ENCODE peak calls at places on chromosomes 5 and 9, in four cellular contexts. N, C, A and W are unnamed samples.

GRCh38 chr5:115602585-115603125 is 376 bp upstream of the TICAM2 start:
- DNase-seq in A (no peak), C (no peak), N (no peak), W (no peak)

GRCh38 chr5:64666058-64666457 is 24.2 kb upstream of the SHISAL2B start:
- DNase-seq in C (no peak), A (peak; percentile 24), N (peak; percentile 9), W (no peak)

GRCh38 chr5:127599321-127599720 is 49.6 kb upstream of the CTXN3 start:
- DNase-seq in N (no peak), A (no peak), C (no peak), W (no peak)

GRCh38 chr5:83972236-83972635 is 251.6 kb upstream of the HAPLN1 start:
- DNase-seq in A (no peak), N (no peak), C (no peak), W (no peak)

GRCh38 chr5:56148453-56148971 is 84.6 kb downstream of the ANKRD55 start:
- DNase-seq in N (no peak), A (no peak), C (peak; percentile 96), W (no peak)

GRCh38 chr5:6404129-6404528 is 25.8 kb upstream of the MED10 start:
- DNase-seq in A (no peak), C (peak; percentile 8), N (no peak), W (no peak)

GRCh38 chr9:134775552-134775951 is 105.1 kb upstream of the FCN2 start:
- DNase-seq in N (no peak), A (no peak), C (no peak), W (no peak)

GRCh38 chr5:143577554-143577953 is 174.1 kb upstream of the NR3C1 start:
- DNase-seq in N (no peak), A (no peak), C (no peak), W (no peak)

GRCh38 chr5:74424162-74424868 is 216.2 kb downstream of the ENC1 start:
- DNase-seq in N (no peak), C (no peak), A (no peak), W (peak; percentile 75)

GRCh38 chr5:123810911-123811310 is 298.9 kb downstream of the CSNK1G3 start:
- DNase-seq in A (no peak), C (no peak), N (no peak), W (no peak)

GRCh38 chr5:54533541-54534179 is 16.1 kb downstream of the SNX18 start:
- DNase-seq in N (no peak), C (no peak), A (no peak), W (no peak)

GRCh38 chr5:158878227-158878626 is 221.5 kb downstream of the EBF1 start:
- DNase-seq in A (no peak), C (no peak), N (no peak), W (no peak)

GRCh38 chr9:81574399-81574798 is 114.9 kb downstream of the TLE1 start:
- DNase-seq in A (no peak), N (no peak), C (no peak), W (peak; percentile 34)

GRCh38 chr9:114007991-114008666 is 70.0 kb downstream of the AMBP start:
- DNase-seq in C (no peak), A (no peak), N (no peak), W (no peak)

GRCh38 chr9:130039504-130040147 is 3.4 kb downstream of the FNBP1 start:
- DNase-seq in A (no peak), C (peak; percentile 75), N (peak; percentile 51), W (no peak)

GRCh38 chr9:73030370-73031039 is 77.7 kb upstream of the ALDH1A1 start:
- DNase-seq in A (no peak), C (no peak), N (no peak), W (no peak)

GRCh38 chr9:84170521-84171141 is 169.9 kb downstream of the SLC28A3 start:
- DNase-seq in A (peak; percentile 6), N (peak; percentile 37), C (no peak), W (peak; percentile 45)

GRCh38 chr5:179406031-179406681 is 60.9 kb upstream of the ADAMTS2 start:
- DNase-seq in C (no peak), N (no peak), A (no peak), W (no peak)

GRCh38 chr5:115262405-115263247 is at the start of gene PGGT1B:
- DNase-seq in N (peak; percentile 77), C (peak; percentile 19), A (peak; percentile 32), W (peak; percentile 58)

GRCh38 chr9:34382054-34382453 is 5.4 kb upstream of the MYORG start:
- DNase-seq in N (no peak), C (no peak), A (no peak), W (no peak)

GRCh38 chr5:57989378-57989777 is 470.5 kb downstream of the PLK2 start:
- DNase-seq in A (no peak), C (no peak), N (peak; percentile 52), W (no peak)

GRCh38 chr9:33676746-33677505 is 118.4 kb upstream of the PRSS3 start:
- DNase-seq in C (no peak), A (peak; percentile 35), N (peak; percentile 60), W (no peak)

GRCh38 chr9:97990259-97990658 is 7.1 kb downstream of the ANP32B start:
- DNase-seq in A (peak; percentile 28), N (peak; percentile 31), C (no peak), W (no peak)

GRCh38 chr9:97904725-97905124 is 17.6 kb downstream of the TRMO start:
- DNase-seq in N (no peak), A (no peak), C (no peak), W (no peak)

GRCh38 chr5:757346-757930 is 27.1 kb downstream of the ZDHHC11B start:
- DNase-seq in C (no peak), A (no peak), N (no peak), W (no peak)

GRCh38 chr5:101991486-101991885 is 304.6 kb downstream of the SLCO4C1 start:
- DNase-seq in C (no peak), A (no peak), N (no peak), W (no peak)

GRCh38 chr9:13410566-13411031 is 131.1 kb upstream of the MPDZ start:
- DNase-seq in N (no peak), A (no peak), C (no peak), W (no peak)

GRCh38 chr5:106331415-106331814 is 1339.3 kb downstream of the EFNA5 start:
- DNase-seq in N (no peak), C (no peak), A (no peak), W (no peak)
- TF ChIP-seq SMC3 in N (no peak), C (no peak), A (no peak), W (no peak)

GRCh38 chr5:111734597-111734996 is 22.4 kb downstream of the NREP start:
- DNase-seq in N (no peak), C (no peak), A (no peak), W (no peak)

GRCh38 chr5:111733571-111733970 is 23.4 kb downstream of the NREP start:
- DNase-seq in N (no peak), C (no peak), A (no peak), W (no peak)

GRCh38 chr5:111734013-111734412 is 23.0 kb downstream of the NREP start:
- DNase-seq in A (no peak), C (no peak), N (no peak), W (no peak)

GRCh38 chr5:111737716-111738115 is 19.3 kb downstream of the NREP start:
- DNase-seq in C (no peak), N (no peak), A (no peak), W (no peak)

GRCh38 chr5:111735829-111736228 is 21.2 kb downstream of the NREP start:
- DNase-seq in N (peak; percentile 20), C (no peak), A (no peak), W (no peak)
- TF ChIP-seq CHD4 in N (no peak), C (no peak), A (no peak), W (no peak)

GRCh38 chr5:155929081-155929480 is 397.9 kb upstream of the SGCD start:
- DNase-seq in A (no peak), N (no peak), C (no peak), W (no peak)
- TF ChIP-seq SMC3 in A (no peak), N (no peak), C (no peak), W (no peak)

GRCh38 chr5:171806976-171807823 is 21.6 kb downstream of the SMIM23 start:
- DNase-seq in N (no peak), A (no peak), C (no peak), W (no peak)
- TF ChIP-seq CHD4 in N (no peak), A (no peak), C (no peak), W (no peak)

GRCh38 chr5:172496671-172497371 is 42.5 kb upstream of the SH3PXD2B start:
- DNase-seq in A (no peak), C (no peak), N (no peak), W (no peak)
- TF ChIP-seq SMC3 in A (no peak), C (no peak), N (no peak), W (no peak)

DNA sequence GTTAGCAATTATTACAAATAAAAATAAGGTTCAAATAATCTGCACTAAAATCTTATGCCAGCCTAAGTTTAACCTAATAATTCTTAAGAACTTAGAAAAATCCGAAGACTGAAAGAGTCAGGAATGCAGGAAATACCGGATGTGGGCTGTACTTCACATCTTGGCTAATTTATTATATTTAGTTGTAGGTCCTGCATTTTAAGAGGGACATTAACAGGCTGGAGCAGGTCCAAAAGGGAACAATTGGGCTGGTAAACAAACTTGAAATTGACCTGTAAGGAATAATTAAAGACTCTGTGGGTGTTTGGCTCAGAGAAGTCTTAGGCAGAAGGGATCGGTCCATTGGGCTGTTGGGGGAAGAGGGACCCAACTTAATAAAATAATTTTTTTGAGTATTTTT is 18.4 kb downstream of the GLRA1 start:
- DNase-seq in A (no peak), N (no peak), C (no peak), W (no peak)
- TF ChIP-seq CHD4 in A (no peak), N (no peak), C (no peak), W (no peak)

GRCh38 chr5:150654181-150654580 is 6.9 kb upstream of the MYOZ3 start:
- DNase-seq in N (no peak), A (no peak), C (no peak), W (no peak)

GRCh38 chr5:150651924-150652688 is 8.9 kb upstream of the MYOZ3 start:
- DNase-seq in N (no peak), C (no peak), A (no peak), W (no peak)

GRCh38 chr5:150653762-150654158 is 7.3 kb upstream of the MYOZ3 start:
- DNase-seq in C (no peak), N (no peak), A (no peak), W (no peak)

GRCh38 chr5:150651382-150651781 is 9.7 kb upstream of the MYOZ3 start:
- DNase-seq in A (no peak), N (no peak), C (no peak), W (no peak)

DNA sequence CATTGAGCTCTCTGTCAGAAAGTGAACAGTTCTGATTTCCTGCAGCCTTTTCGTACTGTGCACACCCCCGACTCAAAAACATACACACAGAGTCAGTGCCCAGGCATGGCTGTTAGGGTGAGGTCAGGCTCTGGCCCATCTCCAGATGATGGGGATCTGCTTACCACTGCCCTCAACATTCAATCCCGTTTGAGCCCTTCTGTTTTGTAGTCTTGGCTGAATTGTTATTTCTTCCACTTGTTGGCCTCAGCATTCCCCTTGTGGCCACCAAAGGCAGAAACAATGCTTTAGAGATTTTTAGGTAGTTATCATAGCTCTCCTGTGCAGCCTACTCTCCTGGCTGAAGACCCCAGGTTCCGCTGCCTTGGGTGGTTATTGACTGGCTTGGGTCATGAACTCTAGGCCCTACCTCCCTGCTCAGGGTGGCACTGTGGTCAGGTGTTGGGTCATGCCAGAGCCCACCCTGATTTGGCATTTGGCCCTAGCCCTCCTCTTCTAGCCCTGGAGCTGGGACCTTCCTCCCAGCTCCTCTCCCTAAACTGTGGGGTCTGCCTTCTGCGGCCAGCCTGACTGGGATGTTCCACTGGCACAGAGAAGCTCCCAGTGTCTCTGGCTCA is 7.8 kb upstream of the MYOZ3 start:
- DNase-seq in N (no peak), C (no peak), A (no peak), W (no peak)
- TF ChIP-seq SMC3 in N (peak; percentile 12), C (no peak), A (no peak), W (no peak)